ENCODE peak calls at places on chromosome 15, in four cellular contexts. P, Q, A and E are unnamed samples. For H4K20me1 and H3K4me1, the result is how much of the 10 kb centered on the place peaks cover.

GRCh38 chr15:67861983-67862382 is 22.1 kb upstream of the RNU6-1 start:
- DNase-seq in P (no peak), Q (no peak), A (no peak), E (no peak)

GRCh38 chr15:58864602-58865419 is 68.7 kb downstream of the SLTM start:
- DNase-seq in P (peak), Q (peak), A (peak), E (peak)

GRCh38 chr15:36506733-36507356 is 72.6 kb upstream of the CDIN1 start:
- DNase-seq in P (no peak), Q (no peak), A (peak), E (no peak)

GRCh38 chr15:82018201-82018600 is 27.6 kb downstream of the MEX3B start:
- DNase-seq in P (no peak), Q (no peak), A (no peak), E (no peak)

GRCh38 chr15:39789736-39790135 is 7.1 kb upstream of the FSIP1 start:
- DNase-seq in P (no peak), Q (no peak), A (no peak), E (no peak)

GRCh38 chr15:68400066-68400456 is 31.9 kb downstream of the ITGA11 start:
- DNase-seq in P (no peak), Q (no peak), A (no peak), E (no peak)

GRCh38 chr15:89999676-90000174 is 1.4 kb upstream of the ZNF710 start:
- DNase-seq in P (peak), Q (peak), A (no peak), E (no peak)

GRCh38 chr15:84604804-84605203 is 4.0 kb downstream of the ZSCAN2 start:
- DNase-seq in P (no peak), Q (no peak), A (no peak), E (no peak)

GRCh38 chr15:60379466-60380274 is 18.1 kb downstream of the ANXA2 start:
- DNase-seq in P (no peak), Q (peak), A (peak), E (peak)

GRCh38 chr15:85760531-85761371 is 34.0 kb downstream of the KLHL25 start:
- DNase-seq in P (no peak), Q (no peak), A (no peak), E (no peak)

GRCh38 chr15:22871481-22872076 is 33.1 kb downstream of the NIPA2 start:
- DNase-seq in P (no peak), Q (no peak), A (no peak), E (no peak)

DNA sequence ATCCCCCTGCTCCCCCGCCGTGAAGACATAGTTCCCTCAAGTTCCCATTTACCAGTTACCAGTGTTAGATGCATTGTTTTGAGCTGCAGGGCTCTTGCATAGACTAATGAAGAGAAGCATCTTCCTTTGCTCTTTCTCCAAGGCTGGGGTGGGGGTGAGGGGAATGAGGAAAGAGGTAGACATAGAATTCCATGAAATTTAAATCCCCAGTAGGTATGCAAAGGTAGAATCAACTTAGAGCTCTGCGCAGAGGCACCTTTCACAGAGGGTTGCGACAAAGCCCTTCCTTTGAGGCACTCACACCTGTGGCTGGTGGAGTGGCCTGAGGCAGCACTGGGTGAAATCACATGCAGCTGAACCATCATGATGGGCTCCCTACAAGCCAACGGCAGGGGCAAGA is 101.3 kb downstream of the WDR76 start:
- DNase-seq in P (peak), Q (peak), A (no peak), E (no peak)
- H4K20me1 ChIP-seq in P (under half), Q (under half), A (under half), E (under half)

DNA sequence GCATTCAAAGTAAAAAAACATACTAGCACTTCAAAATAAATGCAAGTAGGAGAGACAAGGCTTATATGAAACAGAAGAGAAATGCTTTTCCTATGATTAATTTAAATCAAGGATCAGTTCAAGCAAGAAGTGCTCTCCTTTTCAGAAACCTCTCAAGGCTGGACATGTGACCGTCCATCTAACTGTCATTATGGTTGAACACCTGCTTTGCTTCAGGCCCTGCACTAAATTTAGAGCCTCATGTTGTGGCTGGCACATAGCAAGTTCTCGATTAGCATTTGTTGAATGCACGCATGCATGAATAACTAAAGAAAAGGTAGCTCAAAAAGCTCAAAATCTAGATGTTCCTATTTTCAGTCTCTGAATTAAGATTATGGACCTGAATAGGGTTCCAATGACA is 82.0 kb downstream of the SV2B start:
- DNase-seq in P (no peak), Q (no peak), A (no peak), E (no peak)
- H3K4me1 ChIP-seq in P (under half), Q (under half), A (under half), E (under half)

GRCh38 chr15:88729581-88729980 is 73.7 kb upstream of the ACAN start:
- DNase-seq in P (no peak), Q (no peak), A (no peak), E (no peak)

GRCh38 chr15:88725305-88726220 is 77.7 kb upstream of the ACAN start:
- DNase-seq in P (no peak), Q (no peak), A (no peak), E (no peak)

GRCh38 chr15:88730751-88731150 is 72.5 kb upstream of the ACAN start:
- DNase-seq in P (no peak), Q (no peak), A (no peak), E (no peak)

DNA sequence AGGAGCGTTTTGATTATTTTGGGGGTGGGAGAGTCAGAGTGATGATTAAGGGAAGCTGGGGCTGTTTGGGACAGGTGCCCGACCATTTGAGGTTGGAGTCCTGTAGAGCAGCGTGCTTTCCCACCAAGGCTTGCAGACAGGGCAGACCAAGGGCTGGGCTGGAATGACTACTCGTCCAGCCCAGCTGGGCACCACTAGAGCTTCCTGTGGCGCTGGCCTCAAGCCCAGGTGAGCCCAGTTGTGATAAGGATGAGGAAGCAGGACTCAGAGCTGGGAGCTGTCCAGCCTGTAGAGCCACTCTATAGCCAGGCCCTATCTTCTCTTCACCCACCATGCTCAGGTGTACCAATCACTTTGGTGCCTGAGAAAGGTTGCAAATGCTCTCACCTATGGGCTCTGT is 75.8 kb upstream of the ACAN start:
- DNase-seq in P (no peak), Q (no peak), A (no peak), E (peak)
- H3K4me2 ChIP-seq in P (no peak), Q (no peak), A (no peak), E (no peak)

GRCh38 chr15:71329509-71330260 is 214.4 kb downstream of the THSD4 start:
- DNase-seq in P (no peak), Q (no peak), A (no peak), E (peak)

GRCh38 chr15:71334874-71335273 is 219.6 kb downstream of the THSD4 start:
- DNase-seq in P (no peak), Q (no peak), A (no peak), E (no peak)

GRCh38 chr15:71334434-71334833 is 219.2 kb downstream of the THSD4 start:
- DNase-seq in P (no peak), Q (no peak), A (no peak), E (no peak)

GRCh38 chr15:71333839-71334238 is 218.6 kb downstream of the THSD4 start:
- DNase-seq in P (no peak), Q (no peak), A (no peak), E (no peak)

GRCh38 chr15:71332605-71333004 is 217.3 kb downstream of the THSD4 start:
- DNase-seq in P (no peak), Q (no peak), A (no peak), E (no peak)
- H4K20me1 ChIP-seq in P (under half), Q (under half), A (under half), E (under half)

DNA sequence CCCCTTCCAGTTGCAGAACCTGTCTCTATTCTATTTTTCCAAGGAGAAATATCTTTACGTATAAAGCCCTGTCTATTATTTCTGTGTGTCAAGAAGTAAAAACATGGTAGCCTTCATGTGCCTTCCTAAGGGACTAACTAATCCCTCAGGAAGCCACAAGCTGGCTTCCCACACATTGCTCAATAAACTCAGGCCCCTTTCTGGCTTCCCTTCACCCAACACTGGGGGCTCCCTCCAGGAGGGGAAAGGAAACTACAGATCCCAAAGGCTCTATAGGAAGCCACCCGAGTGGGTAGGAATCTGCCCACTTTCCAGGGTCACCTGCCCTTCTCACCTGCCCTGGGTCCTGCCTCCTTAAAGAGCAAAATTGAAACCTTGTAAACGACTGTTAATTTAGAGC is 4.6 kb downstream of the TLE3 start:
- DNase-seq in P (no peak), Q (no peak), A (peak), E (no peak)
- H3K4me1 ChIP-seq in P (under half), Q (half or more), A (half or more), E (under half)

GRCh38 chr15:41790169-41790568 is 15.9 kb downstream of the MAPKBP1 start:
- DNase-seq in P (no peak), Q (no peak), A (no peak), E (no peak)

GRCh38 chr15:41791970-41792637 is 17.8 kb downstream of the MAPKBP1 start:
- DNase-seq in P (no peak), Q (no peak), A (no peak), E (no peak)

GRCh38 chr15:41791547-41791937 is 17.3 kb downstream of the MAPKBP1 start:
- DNase-seq in P (no peak), Q (no peak), A (no peak), E (no peak)

GRCh38 chr15:41789662-41790061 is 15.4 kb downstream of the MAPKBP1 start:
- DNase-seq in P (no peak), Q (no peak), A (no peak), E (no peak)

GRCh38 chr15:41790756-41791546 is 16.7 kb downstream of the MAPKBP1 start:
- DNase-seq in P (no peak), Q (peak), A (peak), E (peak)
- H3K4me2 ChIP-seq in P (no peak), Q (peak), A (peak), E (peak)

GRCh38 chr15:63338170-63338569 is 43.5 kb downstream of the CA12 start:
- DNase-seq in P (no peak), Q (no peak), A (no peak), E (peak)
- H4K20me1 ChIP-seq in P (under half), Q (under half), A (under half), E (under half)

DNA sequence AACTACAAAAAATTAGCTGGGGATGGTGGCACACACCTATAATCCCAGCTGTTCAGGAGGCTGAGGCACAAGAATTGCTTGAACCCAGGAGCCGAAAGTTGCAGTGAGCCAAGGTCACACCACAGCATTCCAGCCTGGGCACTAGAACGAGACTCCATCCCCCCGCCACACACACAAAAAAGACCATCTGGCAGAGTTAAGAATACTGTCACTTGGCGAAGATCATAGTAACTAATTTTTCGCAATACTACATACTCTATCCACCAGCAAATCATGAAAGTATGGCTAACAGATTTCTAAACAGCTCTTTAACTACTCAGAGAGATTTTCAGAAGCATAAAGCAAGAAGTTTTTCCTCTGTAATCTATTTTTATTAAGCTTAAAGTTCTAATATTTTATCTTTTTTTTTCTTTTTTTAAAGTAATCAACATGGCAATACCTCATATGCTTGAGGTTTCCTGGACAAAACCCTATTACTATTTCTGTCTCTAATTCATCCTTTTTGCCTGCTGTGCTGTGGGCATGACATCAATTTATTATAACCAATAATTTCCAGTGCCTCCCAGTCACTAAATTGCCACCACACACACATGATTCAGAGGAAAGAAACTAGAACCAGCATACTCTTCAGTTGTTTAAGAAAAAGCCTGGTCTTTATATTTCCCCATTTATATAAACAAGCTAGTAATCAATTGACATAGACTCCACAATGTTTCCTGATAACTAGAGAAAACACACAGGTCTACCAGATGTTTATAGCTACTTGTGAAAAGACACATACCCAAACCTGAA is 46.9 kb downstream of the CHSY1 start:
- DNase-seq in P (no peak), Q (no peak), A (no peak), E (no peak)
- H3K4me1 ChIP-seq in P (under half), Q (under half), A (under half), E (under half)

DNA sequence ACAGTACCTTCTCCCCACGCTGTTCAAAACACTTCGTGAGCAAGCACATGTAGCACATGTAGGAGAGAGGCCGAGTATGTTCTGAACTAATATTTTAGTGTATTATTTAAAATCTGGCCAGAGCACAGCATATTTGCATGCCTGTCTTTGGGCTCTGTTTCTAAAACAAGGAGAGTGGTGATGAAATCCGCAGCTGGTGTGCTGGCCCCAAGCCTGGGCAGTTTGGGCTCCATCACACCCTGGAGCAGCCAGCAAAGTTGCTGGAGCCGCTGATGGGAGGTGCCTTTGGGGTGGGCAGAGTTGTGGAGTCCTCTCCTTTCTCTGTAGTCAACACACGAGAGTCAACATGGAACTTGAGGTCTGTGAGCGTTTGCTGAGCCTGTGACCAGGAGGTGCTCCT is 116.6 kb downstream of the SLCO3A1 start:
- DNase-seq in P (no peak), Q (no peak), A (no peak), E (no peak)
- H3K4me2 ChIP-seq in P (no peak), Q (no peak), A (no peak), E (no peak)